ENCODE peak calls at places on chromosomes 2 and 18, in four cellular contexts. C is stimulated activated CD4-positive, alpha-beta T cell treated with anti-CD3 and anti-CD28 coated beads, TNF-alpha, amount 100 ng/mL, for 24 hours; I is fibroblast of lung; D is H54. Q is an unnamed sample.

GRCh38 chr2:144914622-144915230 is 394.8 kb upstream of the ZEB2 start:
- DNase-seq in I (no peak), D (no peak), C (no peak), Q (no peak)

GRCh38 chr2:53252115-53252514 is 515.5 kb upstream of the CHAC2 start:
- DNase-seq in I (no peak), C (no peak), D (no peak), Q (no peak)

GRCh38 chr2:167049659-167050058 is 161.4 kb downstream of the XIRP2 start:
- DNase-seq in I (peak; percentile 5), C (no peak), D (no peak), Q (no peak)

GRCh38 chr2:159617651-159618050 is 1.3 kb upstream of the BAZ2B start:
- DNase-seq in D (no peak), I (peak; percentile 43), C (no peak), Q (no peak)

GRCh38 chr2:70456594-70457495 is 96.8 kb downstream of the TGFA start:
- DNase-seq in I (no peak), C (no peak), D (no peak), Q (no peak)

GRCh38 chr2:11532434-11533055 is 1.3 kb upstream of the GREB1 start:
- DNase-seq in I (peak; percentile 48), D (no peak), C (no peak), Q (no peak)

GRCh38 chr2:219570194-219570923 is 980 bp downstream of the OBSL1 start:
- DNase-seq in D (no peak), C (no peak), I (peak; percentile 34), Q (no peak)

GRCh38 chr18:44039216-44039615 is 641.5 kb upstream of the SETBP1 start:
- DNase-seq in I (peak; percentile 3), D (no peak), C (no peak), Q (no peak)

GRCh38 chr2:689877-690510 is 12.8 kb upstream of the TMEM18 start:
- DNase-seq in D (no peak), I (no peak), C (no peak), Q (no peak)

GRCh38 chr2:101617188-101617587 is 80.3 kb upstream of the MAP4K4 start:
- DNase-seq in C (no peak), I (peak; percentile 75), D (peak; percentile 55), Q (no peak)

GRCh38 chr2:56444339-56444738 is 260.5 kb downstream of the CCDC85A start:
- DNase-seq in D (no peak), I (no peak), C (no peak), Q (peak; percentile 36)

Q was measured in upper lobe of left lung.